ENCODE peak calls at places on chromosomes 2 and 18, in ten cellular contexts. K is fibroblast of lung, X is mammary epithelial cell, Q is HepG2, F is GM23248, L is esophagus muscularis mucosa, N is adrenal gland, D is spleen, V is psoas muscle, U is heart left ventricle. T is an unnamed sample.

GRCh38 chr2:163690896-163691295 is 44.9 kb downstream of the FIGN start:
- DNase-seq in K (no peak), X (no peak), Q (no peak), F (no peak), L (no peak), N (no peak), D (no peak), V (no peak), U (no peak), T (no peak)

GRCh38 chr2:240912878-240913809 is 7.0 kb downstream of the CROCC2 start:
- DNase-seq in K (peak; percentile 49), X (peak; percentile 25), Q (no peak), F (peak; percentile 72), L (no peak), N (no peak), D (no peak), V (no peak), U (no peak), T (no peak)

GRCh38 chr2:75079575-75079974 is 119.7 kb downstream of the TACR1 start:
- DNase-seq in K (no peak), X (no peak), Q (no peak), F (peak; percentile 24), L (no peak), N (no peak), D (no peak), V (no peak), U (no peak), T (no peak)

GRCh38 chr2:214856116-214856515 is 46.6 kb upstream of the BARD1 start:
- DNase-seq in K (peak; percentile 76), X (peak; percentile 34), Q (no peak), F (peak; percentile 60), L (no peak), N (no peak), D (no peak), V (no peak), U (no peak), T (no peak)

GRCh38 chr18:57390044-57390443 is 37.7 kb downstream of the ST8SIA3 start:
- DNase-seq in K (no peak), X (no peak), Q (no peak), F (no peak), L (no peak), N (no peak), D (no peak), V (no peak), U (no peak), T (no peak)

GRCh38 chr2:67169417-67170140 is 227.6 kb upstream of the ETAA1 start:
- DNase-seq in K (peak; percentile 48), X (peak; percentile 8), Q (no peak), F (peak; percentile 48), L (no peak), N (no peak), D (no peak), V (no peak), U (no peak), T (no peak)

GRCh38 chr2:33380001-33380609 is 96.3 kb upstream of the RASGRP3 start:
- DNase-seq in K (no peak), X (no peak), Q (no peak), F (peak; percentile 21), L (no peak), N (no peak), D (no peak), V (no peak), U (no peak), T (no peak)

GRCh38 chr2:67451086-67451832 is 54.1 kb downstream of the ETAA1 start:
- DNase-seq in K (peak; percentile 84), X (peak; percentile 100), Q (peak; percentile 17), F (peak; percentile 84), L (no peak), N (no peak), D (no peak), V (no peak), U (no peak), T (no peak)

GRCh38 chr18:37962316-37962966 is 396.8 kb upstream of the CELF4 start:
- DNase-seq in K (no peak), X (no peak), Q (no peak), F (no peak), L (peak; percentile 62), N (no peak), D (no peak), V (no peak), U (no peak), T (no peak)

GRCh38 chr2:15334650-15335326 is 226.3 kb downstream of the NBAS start:
- DNase-seq in K (peak; percentile 84), X (peak; percentile 68), Q (no peak), F (peak; percentile 41), L (no peak), N (no peak), D (no peak), V (no peak), U (no peak), T (no peak)

GRCh38 chr2:111705711-111706323 is 178.2 kb downstream of the ANAPC1 start:
- DNase-seq in K (peak; percentile 98), X (peak; percentile 89), Q (peak; percentile 69), F (peak; percentile 75), L (no peak), N (no peak), D (no peak), V (peak; percentile 53), U (no peak), T (peak; percentile 90)
- H3K4me1 ChIP-seq in K (peaks cover 21% of the 10 kb centered on the region), X (peaks cover 46% of the 10 kb centered on the region), Q (peaks cover 48% of the 10 kb centered on the region), F (peaks cover 19% of the 10 kb centered on the region), L (peaks cover 43% of the 10 kb centered on the region), N (peaks cover 6% of the 10 kb centered on the region), D (peaks cover 28% of the 10 kb centered on the region), V (peaks cover 41% of the 10 kb centered on the region), U (peaks cover 10% of the 10 kb centered on the region), T (peaks cover 3% of the 10 kb centered on the region)

GRCh38 chr18:68840554-68841263 is 42.8 kb downstream of the CCDC102B start:
- DNase-seq in K (peak; percentile 96), X (peak; percentile 77), Q (peak; percentile 41), F (peak; percentile 95), L (no peak), N (peak; percentile 58), D (no peak), V (no peak), U (no peak), T (no peak)
- H3K4me1 ChIP-seq in K (no peaks in the 10 kb centered on the region), X (peaks cover 12% of the 10 kb centered on the region), Q (peaks cover 4% of the 10 kb centered on the region), F (peaks cover 43% of the 10 kb centered on the region), L (no peaks in the 10 kb centered on the region), N (peaks cover 16% of the 10 kb centered on the region), D (peaks cover 7% of the 10 kb centered on the region), V (no peaks in the 10 kb centered on the region), U (no peaks in the 10 kb centered on the region), T (no peaks in the 10 kb centered on the region)

GRCh38 chr2:100068395-100068794 is 74.0 kb downstream of the AFF3 start:
- DNase-seq in K (no peak), X (no peak), Q (no peak), F (no peak), L (no peak), N (no peak), D (no peak), V (no peak), U (no peak), T (no peak)

GRCh38 chr2:100066246-100066645 is 76.1 kb downstream of the AFF3 start:
- DNase-seq in K (no peak), X (no peak), Q (no peak), F (no peak), L (no peak), N (no peak), D (no peak), V (no peak), U (no peak), T (no peak)

GRCh38 chr2:100065029-100065428 is 77.4 kb downstream of the AFF3 start:
- DNase-seq in K (no peak), X (no peak), Q (no peak), F (no peak), L (no peak), N (no peak), D (no peak), V (no peak), U (no peak), T (no peak)

GRCh38 chr2:100067796-100068195 is 74.6 kb downstream of the AFF3 start:
- DNase-seq in K (no peak), X (no peak), Q (peak; percentile 87), F (no peak), L (no peak), N (no peak), D (peak; percentile 64), V (no peak), U (no peak), T (no peak)

GRCh38 chr2:100066856-100067255 is 75.5 kb downstream of the AFF3 start:
- DNase-seq in K (no peak), X (no peak), Q (no peak), F (no peak), L (no peak), N (no peak), D (no peak), V (no peak), U (no peak), T (no peak)
- H3K4me1 ChIP-seq in K (no peaks in the 10 kb centered on the region), X (no peaks in the 10 kb centered on the region), Q (peaks cover 48% of the 10 kb centered on the region), F (no peaks in the 10 kb centered on the region), L (peaks cover 12% of the 10 kb centered on the region), N (peaks cover 9% of the 10 kb centered on the region), D (peaks cover 6% of the 10 kb centered on the region), V (no peaks in the 10 kb centered on the region), U (peaks cover 12% of the 10 kb centered on the region), T (no peaks in the 10 kb centered on the region)

GRCh38 chr2:120722211-120722602 is 13.5 kb upstream of the GLI2 start:
- DNase-seq in K (no peak), X (no peak), Q (no peak), F (no peak), L (no peak), N (no peak), D (peak; percentile 68), V (no peak), U (no peak), T (peak; percentile 58)
- H3K4me1 ChIP-seq in K (peaks cover 11% of the 10 kb centered on the region), X (no peaks in the 10 kb centered on the region), Q (no peaks in the 10 kb centered on the region), F (peaks cover 16% of the 10 kb centered on the region), L (peaks cover 14% of the 10 kb centered on the region), N (no peaks in the 10 kb centered on the region), D (peaks cover 11% of the 10 kb centered on the region), V (no peaks in the 10 kb centered on the region), U (peaks cover 12% of the 10 kb centered on the region), T (peaks cover 12% of the 10 kb centered on the region)

GRCh38 chr2:46042207-46042637 is 255.0 kb upstream of the EPAS1 start:
- DNase-seq in K (no peak), X (no peak), Q (peak; percentile 27), F (no peak), L (no peak), N (no peak), D (no peak), V (no peak), U (no peak), T (no peak)
- H3K4me1 ChIP-seq in K (no peaks in the 10 kb centered on the region), X (no peaks in the 10 kb centered on the region), Q (peaks cover 59% of the 10 kb centered on the region), F (peaks cover 19% of the 10 kb centered on the region), L (no peaks in the 10 kb centered on the region), N (no peaks in the 10 kb centered on the region), D (peaks cover 6% of the 10 kb centered on the region), V (peaks cover 25% of the 10 kb centered on the region), U (peaks cover 14% of the 10 kb centered on the region), T (peaks cover 24% of the 10 kb centered on the region)

DNA sequence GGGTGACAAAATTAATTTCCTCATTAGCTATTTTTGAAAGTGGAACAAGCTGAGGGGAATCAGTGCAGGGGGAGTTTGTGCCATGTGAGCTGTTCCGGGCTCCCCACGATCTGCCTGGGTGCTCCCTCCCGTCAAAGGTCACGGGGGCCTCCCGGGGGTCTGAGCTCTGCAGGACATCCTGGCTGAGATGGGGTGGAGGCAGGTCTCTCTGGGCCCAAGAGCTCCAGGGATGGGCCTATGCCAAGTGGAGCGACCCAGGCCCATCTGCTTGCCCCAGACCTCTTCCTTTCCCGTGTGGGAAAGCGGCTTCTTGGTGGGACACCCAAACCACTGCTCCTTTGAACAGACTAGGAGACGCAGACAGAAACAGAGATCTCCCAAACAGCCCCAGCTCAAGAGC is 143.3 kb upstream of the ID2 start:
- DNase-seq in K (no peak), X (no peak), Q (no peak), F (no peak), L (no peak), N (no peak), D (peak; percentile 70), V (no peak), U (peak; percentile 21), T (peak; percentile 12)
- H3K4me1 ChIP-seq in K (peaks cover 2% of the 10 kb centered on the region), X (no peaks in the 10 kb centered on the region), Q (peaks cover 42% of the 10 kb centered on the region), F (peaks cover 30% of the 10 kb centered on the region), L (peaks cover 46% of the 10 kb centered on the region), N (peaks cover 77% of the 10 kb centered on the region), D (peaks cover 88% of the 10 kb centered on the region), V (peaks cover 10% of the 10 kb centered on the region), U (peaks cover 46% of the 10 kb centered on the region), T (peaks cover 16% of the 10 kb centered on the region)